ENCODE peak calls at places on chromosomes 5 and 9, in seven cellular contexts. C is CD8-positive, alpha-beta memory T cell; H is T-cell; G is left cardiac atrium; O is glomerular endothelial cell; X is uterus; A is HEK293T. W is an unnamed sample.

GRCh38 chr5:150519978-150520377 is 12.0 kb downstream of the NDST1 start:
- DNase-seq in C (no peak), O (no peak), G (no peak), A (no peak), H (no peak), X (no peak), W (no peak)

GRCh38 chr9:133188006-133188842 is 20.8 kb downstream of the OBP2B start:
- DNase-seq in C (no peak), A (peak; percentile 65), G (no peak), H (no peak), O (no peak), X (no peak), W (peak; percentile 48)

GRCh38 chr5:131316026-131316425 is 52.2 kb downstream of the CDC42SE2 start:
- DNase-seq in X (no peak), O (no peak), C (no peak), A (no peak), H (no peak), G (no peak), W (no peak)

GRCh38 chr9:83535736-83536135 is 2.5 kb downstream of the FRMD3 start:
- DNase-seq in H (no peak), O (no peak), A (no peak), X (no peak), C (no peak), G (no peak), W (no peak)

GRCh38 chr9:123998970-123999621 is 12.5 kb upstream of the LHX2 start:
- DNase-seq in X (no peak), G (no peak), C (no peak), A (peak; percentile 27), H (no peak), O (no peak), W (no peak)

GRCh38 chr5:129115680-129116079 is 21.1 kb downstream of the ISOC1 start:
- DNase-seq in A (no peak), H (no peak), G (no peak), C (no peak), O (no peak), X (no peak), W (no peak)

GRCh38 chr9:120388000-120388855 is 191.7 kb downstream of the CDK5RAP2 start:
- DNase-seq in G (peak; percentile 50), X (no peak), H (no peak), A (no peak), C (no peak), O (no peak), W (no peak)

GRCh38 chr9:20701058-20701457 is 17.0 kb downstream of the FOCAD start:
- DNase-seq in H (no peak), G (no peak), C (no peak), O (peak; percentile 79), A (no peak), X (no peak), W (no peak)

GRCh38 chr5:55524816-55525215 is 9.9 kb downstream of the PLPP1 start:
- DNase-seq in H (no peak), O (no peak), A (no peak), G (no peak), C (no peak), X (no peak), W (no peak)

W was measured in HuH-7.5.